ENCODE peak calls at places on chromosome 2, in eight cellular contexts. A is body of pancreas; G is CD8-positive, alpha-beta memory T cell; E is spleen; K is transverse colon; D is IMR-90; N is pancreas; Q is ovary. W is an unnamed sample.

GRCh38 chr2:181077128-181077709 is 96.8 kb downstream of the UBE2E3 start:
- DNase-seq in A (no peak), G (peak; percentile 51), E (no peak), K (no peak), D (peak; percentile 62), N (no peak), Q (no peak), W (no peak)

GRCh38 chr2:234492687-234493086 is 4.2 kb downstream of the ARL4C start:
- DNase-seq in A (no peak), G (no peak), E (no peak), K (no peak), D (no peak), N (no peak), Q (no peak), W (peak; percentile 25)

GRCh38 chr2:235763816-235764215 is 270.0 kb downstream of the AGAP1 start:
- DNase-seq in A (no peak), G (no peak), E (no peak), K (no peak), D (no peak), N (no peak), Q (no peak), W (no peak)

GRCh38 chr2:172096661-172097547 is 5.8 kb downstream of the DLX2 start:
- DNase-seq in A (no peak), G (no peak), E (no peak), K (no peak), D (peak; percentile 39), N (peak; percentile 67), Q (peak; percentile 14), W (no peak)

GRCh38 chr2:183349046-183349445 is 224.8 kb downstream of the NUP35 start:
- DNase-seq in A (no peak), G (no peak), E (no peak), K (no peak), D (no peak), N (no peak), Q (no peak), W (no peak)

GRCh38 chr2:135783416-135783815 is 41.8 kb downstream of the UBXN4 start:
- DNase-seq in A (no peak), G (no peak), E (no peak), K (no peak), D (no peak), N (no peak), Q (no peak), W (no peak)

GRCh38 chr2:145543856-145544255 is 1023.9 kb upstream of the ZEB2 start:
- DNase-seq in A (no peak), G (no peak), E (no peak), K (no peak), D (no peak), N (no peak), Q (no peak), W (no peak)

GRCh38 chr2:106117882-106118684 is 76.0 kb downstream of the UXS1 start:
- DNase-seq in A (no peak), G (no peak), E (no peak), K (no peak), D (no peak), N (no peak), Q (no peak), W (no peak)

GRCh38 chr2:85737481-85737880 is 16.3 kb upstream of the ATOH8 start:
- DNase-seq in A (peak; percentile 70), G (no peak), E (no peak), K (peak; percentile 68), D (peak; percentile 87), N (no peak), Q (peak; percentile 64), W (no peak)

GRCh38 chr2:96484096-96484495 is 21.1 kb downstream of the NEURL3 start:
- DNase-seq in A (no peak), G (no peak), E (no peak), K (no peak), D (no peak), N (no peak), Q (no peak), W (no peak)

GRCh38 chr2:96489261-96489660 is 15.9 kb downstream of the NEURL3 start:
- DNase-seq in A (no peak), G (no peak), E (no peak), K (no peak), D (no peak), N (no peak), Q (no peak), W (no peak)

GRCh38 chr2:96485751-96486643 is 19.2 kb downstream of the NEURL3 start:
- DNase-seq in A (peak; percentile 81), G (peak; percentile 72), E (peak; percentile 92), K (peak; percentile 79), D (peak; percentile 87), N (peak; percentile 83), Q (peak; percentile 44), W (no peak)

GRCh38 chr2:96489673-96490072 is 15.5 kb downstream of the NEURL3 start:
- DNase-seq in A (no peak), G (no peak), E (no peak), K (no peak), D (no peak), N (no peak), Q (no peak), W (no peak)

DNA sequence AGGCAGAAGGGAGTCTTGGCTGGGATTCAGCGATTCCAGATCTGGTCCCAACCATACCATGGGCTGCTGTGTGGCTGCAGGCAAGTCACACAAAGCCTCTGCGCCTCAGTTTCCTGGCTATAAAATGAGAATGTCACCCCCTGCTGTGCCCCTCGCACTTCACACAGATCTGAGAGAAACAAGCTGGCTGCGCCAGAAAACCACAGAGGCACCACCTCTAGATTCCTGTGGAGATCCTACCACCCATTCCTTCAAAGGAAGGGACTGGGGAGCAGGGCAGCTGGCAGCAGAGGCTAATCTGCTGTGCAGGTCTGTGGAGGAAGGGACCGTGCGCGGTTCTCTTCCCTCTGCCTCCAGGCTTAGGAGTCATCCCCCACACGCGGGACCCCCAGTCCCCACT is 19.8 kb downstream of the NEURL3 start:
- DNase-seq in A (peak; percentile 22), G (no peak), E (no peak), K (no peak), D (no peak), N (no peak), Q (no peak), W (no peak)
- H3K4me3 ChIP-seq in A (no peak overlapping the region), G (peak overlapping the region; percentile 63), E (peak overlapping the region; percentile 66), K (no peak overlapping the region), D (no peak overlapping the region), N (no peak overlapping the region), Q (no peak overlapping the region), W (no peak overlapping the region)

GRCh38 chr2:217832987-217833386 is 169.8 kb downstream of the TNS1 start:
- DNase-seq in A (no peak), G (no peak), E (no peak), K (no peak), D (no peak), N (peak; percentile 20), Q (no peak), W (no peak)
- H3K4me1 ChIP-seq in A (peaks cover 11% of the 10 kb centered on the region), G (no peaks in the 10 kb centered on the region), E (peaks cover 55% of the 10 kb centered on the region), K (peaks cover 26% of the 10 kb centered on the region), D (peaks cover 11% of the 10 kb centered on the region), N (no peaks in the 10 kb centered on the region), Q (peaks cover 17% of the 10 kb centered on the region), W (no peaks in the 10 kb centered on the region)

GRCh38 chr2:196987654-196988364 is 61.3 kb upstream of the PGAP1 start:
- DNase-seq in A (peak; percentile 21), G (no peak), E (no peak), K (no peak), D (peak; percentile 98), N (no peak), Q (no peak), W (peak; percentile 35)
- H3K4me3 ChIP-seq in A (no peak overlapping the region), G (no peak overlapping the region), E (no peak overlapping the region), K (no peak overlapping the region), D (peak overlapping the region; percentile 16), N (no peak overlapping the region), Q (no peak overlapping the region), W (no peak overlapping the region)

GRCh38 chr2:8525236-8525581 is 156.6 kb upstream of the ID2 start:
- DNase-seq in A (no peak), G (no peak), E (no peak), K (no peak), D (no peak), N (no peak), Q (no peak), W (no peak)
- H3K4me1 ChIP-seq in A (peaks cover 26% of the 10 kb centered on the region), G (peaks cover 36% of the 10 kb centered on the region), E (peaks cover 57% of the 10 kb centered on the region), K (peaks cover 19% of the 10 kb centered on the region), D (no peaks in the 10 kb centered on the region), N (peaks cover 15% of the 10 kb centered on the region), Q (no peaks in the 10 kb centered on the region), W (no peaks in the 10 kb centered on the region)

W was measured in HAP-1.